ENCODE peak calls at places on chromosomes 13 and 19, in eight cellular contexts. D is GM12865, Y is dorsolateral prefrontal cortex, B is kidney epithelial cell, N is mesothelial cell of epicardium, E is pancreas, V is hepatocyte, U is tibial artery. G is an unnamed sample.

GRCh38 chr13:83332751-83333150 is 549.5 kb downstream of the SLITRK1 start:
- DNase-seq in D (no peak), Y (no peak), B (no peak), N (no peak), E (no peak), V (no peak), U (no peak), G (no peak)

GRCh38 chr19:56350416-56351045 is 35.9 kb upstream of the ZSCAN5A start:
- DNase-seq in D (peak; percentile 51), Y (no peak), B (no peak), N (no peak), E (peak; percentile 41), V (peak; percentile 57), U (peak; percentile 56), G (peak; percentile 37)

GRCh38 chr19:6654347-6655310 is 15.3 kb downstream of the TNFSF14 start:
- DNase-seq in D (peak; percentile 68), Y (no peak), B (no peak), N (no peak), E (no peak), V (no peak), U (no peak), G (peak; percentile 63)

GRCh38 chr13:20828540-20829364 is 55.0 kb upstream of the EEF1AKMT1 start:
- DNase-seq in D (peak; percentile 69), Y (no peak), B (no peak), N (no peak), E (peak; percentile 16), V (peak; percentile 64), U (no peak), G (peak; percentile 44)

GRCh38 chr13:42233726-42234125 is 38.2 kb upstream of the AKAP11 start:
- DNase-seq in D (no peak), Y (no peak), B (no peak), N (no peak), E (no peak), V (no peak), U (no peak), G (no peak)

GRCh38 chr19:15154002-15154612 is 46.7 kb downstream of the NOTCH3 start:
- DNase-seq in D (peak; percentile 36), Y (no peak), B (no peak), N (no peak), E (no peak), V (peak; percentile 63), U (no peak), G (no peak)

GRCh38 chr19:39372047-39372802 is 18.7 kb downstream of the PAF1 start:
- DNase-seq in D (no peak), Y (no peak), B (no peak), N (no peak), E (peak; percentile 57), V (peak; percentile 39), U (peak; percentile 90), G (no peak)

GRCh38 chr13:96898212-96898611 is 96.1 kb downstream of the OXGR1 start:
- DNase-seq in D (no peak), Y (no peak), B (no peak), N (no peak), E (no peak), V (no peak), U (no peak), G (no peak)

GRCh38 chr19:52335768-52336116 is 301 bp upstream of the ZNF610 start:
- DNase-seq in D (no peak), Y (no peak), B (no peak), N (no peak), E (no peak), V (no peak), U (no peak), G (no peak)

GRCh38 chr13:98416408-98416807 is 160.5 kb downstream of the STK24 start:
- DNase-seq in D (no peak), Y (no peak), B (peak; percentile 12), N (no peak), E (peak; percentile 94), V (peak; percentile 69), U (no peak), G (no peak)

DNA sequence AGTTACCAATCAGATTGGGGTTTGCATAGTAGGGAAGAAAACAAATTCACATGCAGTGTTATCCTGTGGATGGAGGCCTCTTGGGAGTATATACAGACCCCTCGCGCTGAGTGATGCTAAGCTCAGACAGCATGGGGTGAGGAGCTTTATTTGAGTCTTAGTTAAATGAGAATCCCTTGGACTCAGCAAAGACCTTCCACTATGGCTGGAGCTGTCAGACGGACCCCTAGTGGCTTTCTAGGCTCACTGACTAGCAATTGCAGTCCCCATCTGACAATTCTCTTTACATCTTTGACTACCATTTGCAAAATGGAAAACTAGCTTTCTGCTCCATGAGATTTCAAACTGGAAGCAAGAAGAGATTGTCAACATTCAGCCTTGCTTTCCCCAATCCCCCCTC is 90.4 kb downstream of the STOML3 start:
- DNase-seq in D (no peak), Y (no peak), B (no peak), N (no peak), E (no peak), V (no peak), U (no peak), G (no peak)
- TF ChIP-seq CTCF in D (no peak), Y (no peak), B (peak; percentile 18), N (no peak), E (no peak), V (no peak), U (no peak), G (no peak)

GRCh38 chr19:3198901-3199700 is 13.4 kb downstream of the NCLN start:
- DNase-seq in D (no peak), Y (no peak), B (no peak), N (no peak), E (no peak), V (no peak), U (no peak), G (no peak)
- TF ChIP-seq CTCF in D (no peak), Y (no peak), B (no peak), N (no peak), E (no peak), V (no peak), U (no peak), G (no peak)

GRCh38 chr19:32313866-32314265 is 31.5 kb upstream of the ZNF507 start:
- DNase-seq in D (no peak), Y (no peak), B (no peak), N (no peak), E (no peak), V (no peak), U (no peak), G (peak; percentile 4)

GRCh38 chr19:32316034-32316433 is 29.4 kb upstream of the ZNF507 start:
- DNase-seq in D (no peak), Y (no peak), B (no peak), N (no peak), E (no peak), V (no peak), U (no peak), G (no peak)

GRCh38 chr19:32322541-32322940 is 22.9 kb upstream of the ZNF507 start:
- DNase-seq in D (no peak), Y (no peak), B (no peak), N (peak; percentile 30), E (no peak), V (no peak), U (no peak), G (no peak)

GRCh38 chr19:32317045-32317444 is 28.4 kb upstream of the ZNF507 start:
- DNase-seq in D (no peak), Y (no peak), B (no peak), N (no peak), E (no peak), V (no peak), U (no peak), G (no peak)

GRCh38 chr19:32318884-32319520 is 26.4 kb upstream of the ZNF507 start:
- DNase-seq in D (no peak), Y (no peak), B (no peak), N (peak; percentile 34), E (peak; percentile 17), V (peak; percentile 39), U (no peak), G (no peak)
- TF ChIP-seq CTCF in D (peak; percentile 3), Y (peak; percentile 17), B (peak; percentile 19), N (no peak), E (no peak), V (peak; percentile 24), U (no peak), G (no peak)

DNA sequence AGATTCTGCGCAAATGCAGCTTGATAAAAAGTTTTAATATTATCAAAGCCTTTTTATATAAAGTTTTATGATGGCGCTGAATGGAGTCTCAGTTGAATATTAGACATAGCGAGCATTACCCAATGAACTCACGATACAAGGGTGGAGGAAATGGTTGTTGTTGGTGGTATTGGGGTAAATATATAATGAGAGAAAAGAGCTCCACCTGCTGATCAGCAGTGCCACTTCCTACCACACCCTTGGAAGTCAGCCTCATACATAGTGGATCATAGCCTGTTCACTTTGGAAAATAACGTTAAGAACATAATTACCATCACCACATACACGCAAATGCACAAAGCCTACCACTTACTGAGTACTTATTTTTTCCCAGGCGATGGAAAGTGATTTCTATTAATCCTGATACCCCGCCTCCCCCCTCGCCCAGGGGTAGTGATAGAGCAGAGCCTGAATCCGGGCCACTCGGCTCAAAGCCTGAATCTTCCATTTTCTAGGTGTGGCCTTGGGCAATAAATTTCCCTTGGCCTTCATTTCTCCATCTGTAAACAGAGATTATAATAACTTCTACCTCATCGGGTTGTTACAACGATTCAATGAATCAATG is 358.3 kb downstream of the KLF5 start:
- DNase-seq in D (peak; percentile 31), Y (no peak), B (no peak), N (no peak), E (peak; percentile 34), V (no peak), U (no peak), G (peak; percentile 13)
- TF ChIP-seq CTCF in D (peak; percentile 15), Y (no peak), B (peak; percentile 17), N (no peak), E (no peak), V (peak; percentile 11), U (no peak), G (peak; percentile 8)

GRCh38 chr19:57825501-57825900 is 4.6 kb upstream of the ZNF587B start:
- DNase-seq in D (no peak), Y (no peak), B (no peak), N (no peak), E (no peak), V (no peak), U (no peak), G (no peak)
- TF ChIP-seq CTCF in D (no peak), Y (no peak), B (no peak), N (no peak), E (no peak), V (no peak), U (no peak), G (no peak)

DNA sequence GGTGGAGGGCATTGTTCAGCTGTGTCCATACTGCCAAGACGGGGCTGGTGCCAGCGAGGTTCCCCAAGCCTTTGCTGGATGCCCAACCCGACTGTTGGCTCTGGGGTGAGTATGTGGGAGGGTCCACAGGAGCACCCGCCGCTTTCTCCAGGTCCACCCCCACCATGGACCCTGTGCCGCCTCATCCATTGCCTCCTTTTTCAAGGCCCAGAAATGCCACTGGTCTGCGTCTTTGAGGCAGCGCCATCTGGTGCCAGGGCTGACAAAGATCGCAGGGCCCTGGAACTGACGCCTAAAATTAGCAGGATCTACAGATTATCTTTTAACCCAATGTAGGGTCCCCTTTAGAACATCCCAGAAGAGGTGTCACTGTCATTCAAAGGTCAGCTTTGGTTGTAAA is 34.6 kb downstream of the NFIX start:
- DNase-seq in D (peak; percentile 23), Y (peak; percentile 71), B (no peak), N (no peak), E (no peak), V (no peak), U (no peak), G (no peak)
- TF ChIP-seq CTCF in D (peak; percentile 34), Y (peak; percentile 82), B (peak; percentile 54), N (no peak), E (no peak), V (peak; percentile 26), U (peak; percentile 28), G (peak; percentile 61)

G was measured in GM10248.